ENCODE peak calls at places on chromosome 15, in nine cellular contexts. One of them, this sample, is unnamed.

GRCh38 chr15:47732243-47732642 is 14.9 kb downstream of the SEMA6D start:
- DNase-seq in T-helper 2 cell: no peak
- DNase-seq in Kasumi-1: no peak
- DNase-seq in T follicular helper cell: no peak
- DNase-seq in psoas muscle: no peak
- DNase-seq in GM10248: no peak
- DNase-seq in endothelial cell: no peak
- DNase-seq in NCI-H345: no peak
- DNase-seq in GM20000: no peak
- DNase-seq in this sample: no peak

GRCh38 chr15:78000089-78000926 is 77.2 kb downstream of the TBC1D2B start:
- DNase-seq in T-helper 2 cell: peak
- DNase-seq in Kasumi-1: peak
- DNase-seq in T follicular helper cell: peak
- DNase-seq in psoas muscle: peak
- DNase-seq in GM10248: peak
- DNase-seq in endothelial cell: peak
- DNase-seq in NCI-H345: peak
- DNase-seq in GM20000: peak
- DNase-seq in this sample: peak

GRCh38 chr15:79849789-79850188 is 47.0 kb downstream of the MTHFS start:
- DNase-seq in T-helper 2 cell: no peak
- DNase-seq in Kasumi-1: peak
- DNase-seq in T follicular helper cell: no peak
- DNase-seq in psoas muscle: no peak
- DNase-seq in GM10248: no peak
- DNase-seq in endothelial cell: peak
- DNase-seq in NCI-H345: no peak
- DNase-seq in GM20000: peak
- DNase-seq in this sample: no peak

GRCh38 chr15:100601158-100601557 is 826 bp downstream of the LINS1 start:
- DNase-seq in T-helper 2 cell: peak
- DNase-seq in Kasumi-1: peak
- DNase-seq in T follicular helper cell: peak
- DNase-seq in psoas muscle: no peak
- DNase-seq in GM10248: no peak
- DNase-seq in endothelial cell: peak
- DNase-seq in NCI-H345: no peak
- DNase-seq in GM20000: no peak
- DNase-seq in this sample: no peak

GRCh38 chr15:101242160-101242998 is 9.5 kb downstream of the CHSY1 start:
- DNase-seq in T-helper 2 cell: peak
- DNase-seq in Kasumi-1: peak
- DNase-seq in T follicular helper cell: peak
- DNase-seq in psoas muscle: no peak
- DNase-seq in GM10248: peak
- DNase-seq in endothelial cell: no peak
- DNase-seq in NCI-H345: no peak
- DNase-seq in GM20000: peak
- DNase-seq in this sample: no peak

GRCh38 chr15:41935566-41936020 is 36.8 kb downstream of the EHD4 start:
- DNase-seq in T-helper 2 cell: peak
- DNase-seq in Kasumi-1: no peak
- DNase-seq in T follicular helper cell: no peak
- DNase-seq in psoas muscle: no peak
- DNase-seq in GM10248: no peak
- DNase-seq in endothelial cell: no peak
- DNase-seq in NCI-H345: no peak
- DNase-seq in GM20000: peak
- DNase-seq in this sample: no peak

GRCh38 chr15:57298204-57298603 is 78.1 kb upstream of the CGNL1 start:
- DNase-seq in T-helper 2 cell: no peak
- DNase-seq in Kasumi-1: no peak
- DNase-seq in T follicular helper cell: no peak
- DNase-seq in psoas muscle: no peak
- DNase-seq in GM10248: no peak
- DNase-seq in endothelial cell: no peak
- DNase-seq in NCI-H345: no peak
- DNase-seq in GM20000: no peak
- DNase-seq in this sample: no peak

GRCh38 chr15:67505675-67506572 is 15.0 kb upstream of the C15orf61 start:
- DNase-seq in T-helper 2 cell: no peak
- DNase-seq in Kasumi-1: peak
- DNase-seq in T follicular helper cell: no peak
- DNase-seq in psoas muscle: no peak
- DNase-seq in GM10248: peak
- DNase-seq in endothelial cell: no peak
- DNase-seq in NCI-H345: no peak
- DNase-seq in GM20000: peak
- DNase-seq in this sample: no peak

GRCh38 chr15:25536801-25537310 is 98.0 kb upstream of the UBE3A start:
- DNase-seq in T-helper 2 cell: no peak
- DNase-seq in Kasumi-1: no peak
- DNase-seq in T follicular helper cell: no peak
- DNase-seq in psoas muscle: no peak
- DNase-seq in GM10248: no peak
- DNase-seq in endothelial cell: no peak
- DNase-seq in NCI-H345: no peak
- DNase-seq in GM20000: no peak
- DNase-seq in this sample: no peak

GRCh38 chr15:35319354-35319753 is 226.6 kb downstream of the DPH6 start:
- DNase-seq in T-helper 2 cell: no peak
- DNase-seq in Kasumi-1: no peak
- DNase-seq in T follicular helper cell: no peak
- DNase-seq in psoas muscle: no peak
- DNase-seq in GM10248: no peak
- DNase-seq in endothelial cell: no peak
- DNase-seq in NCI-H345: no peak
- DNase-seq in GM20000: no peak
- DNase-seq in this sample: no peak

GRCh38 chr15:29914441-29915053 is 92.3 kb upstream of the TJP1 start:
- DNase-seq in T-helper 2 cell: no peak
- DNase-seq in Kasumi-1: no peak
- DNase-seq in T follicular helper cell: no peak
- DNase-seq in psoas muscle: no peak
- DNase-seq in GM10248: no peak
- DNase-seq in endothelial cell: no peak
- DNase-seq in NCI-H345: no peak
- DNase-seq in GM20000: no peak
- DNase-seq in this sample: no peak

GRCh38 chr15:57026016-57026602 is 107.7 kb downstream of the TCF12 start:
- DNase-seq in T-helper 2 cell: no peak
- DNase-seq in Kasumi-1: no peak
- DNase-seq in T follicular helper cell: no peak
- DNase-seq in psoas muscle: no peak
- DNase-seq in GM10248: no peak
- DNase-seq in endothelial cell: no peak
- DNase-seq in NCI-H345: peak
- DNase-seq in GM20000: no peak
- DNase-seq in this sample: no peak

GRCh38 chr15:74421302-74422245 is 12.2 kb downstream of the SEMA7A start:
- DNase-seq in T-helper 2 cell: no peak
- DNase-seq in Kasumi-1: no peak
- DNase-seq in T follicular helper cell: no peak
- DNase-seq in psoas muscle: no peak
- DNase-seq in GM10248: no peak
- DNase-seq in endothelial cell: no peak
- DNase-seq in NCI-H345: no peak
- DNase-seq in GM20000: no peak
- DNase-seq in this sample: no peak

GRCh38 chr15:69780374-69780773 is 317.3 kb downstream of the TLE3 start:
- DNase-seq in T-helper 2 cell: no peak
- DNase-seq in Kasumi-1: no peak
- DNase-seq in T follicular helper cell: no peak
- DNase-seq in psoas muscle: no peak
- DNase-seq in GM10248: no peak
- DNase-seq in endothelial cell: no peak
- DNase-seq in NCI-H345: no peak
- DNase-seq in GM20000: no peak
- DNase-seq in this sample: no peak

GRCh38 chr15:49122541-49123062 is 32.8 kb downstream of the COPS2 start:
- DNase-seq in T-helper 2 cell: no peak
- DNase-seq in Kasumi-1: no peak
- DNase-seq in T follicular helper cell: no peak
- DNase-seq in psoas muscle: no peak
- DNase-seq in GM10248: no peak
- DNase-seq in endothelial cell: no peak
- DNase-seq in NCI-H345: no peak
- DNase-seq in GM20000: no peak
- DNase-seq in this sample: no peak

GRCh38 chr15:35813573-35813972 is 267.6 kb upstream of the DPH6 start:
- DNase-seq in T-helper 2 cell: no peak
- DNase-seq in Kasumi-1: no peak
- DNase-seq in T follicular helper cell: no peak
- DNase-seq in psoas muscle: no peak
- DNase-seq in GM10248: no peak
- DNase-seq in endothelial cell: no peak
- DNase-seq in NCI-H345: no peak
- DNase-seq in GM20000: no peak
- DNase-seq in this sample: no peak

GRCh38 chr15:71106802-71107500 is 8.3 kb upstream of the THSD4 start:
- DNase-seq in T-helper 2 cell: no peak
- DNase-seq in Kasumi-1: no peak
- DNase-seq in T follicular helper cell: no peak
- DNase-seq in psoas muscle: no peak
- DNase-seq in GM10248: no peak
- DNase-seq in endothelial cell: no peak
- DNase-seq in NCI-H345: no peak
- DNase-seq in GM20000: no peak
- DNase-seq in this sample: no peak

GRCh38 chr15:25787855-25788521 is 75.1 kb downstream of the ATP10A start:
- DNase-seq in T-helper 2 cell: no peak
- DNase-seq in Kasumi-1: no peak
- DNase-seq in T follicular helper cell: no peak
- DNase-seq in psoas muscle: no peak
- DNase-seq in GM10248: no peak
- DNase-seq in endothelial cell: no peak
- DNase-seq in NCI-H345: no peak
- DNase-seq in GM20000: no peak
- DNase-seq in this sample: no peak

GRCh38 chr15:52800852-52801747 is 11.0 kb upstream of the ONECUT1 start:
- DNase-seq in T-helper 2 cell: no peak
- DNase-seq in Kasumi-1: no peak
- DNase-seq in T follicular helper cell: no peak
- DNase-seq in psoas muscle: no peak
- DNase-seq in GM10248: no peak
- DNase-seq in endothelial cell: no peak
- DNase-seq in NCI-H345: no peak
- DNase-seq in GM20000: no peak
- DNase-seq in this sample: no peak

GRCh38 chr15:82572311-82572710 is 32.1 kb upstream of the RPS17 start:
- DNase-seq in T-helper 2 cell: no peak
- DNase-seq in Kasumi-1: no peak
- DNase-seq in T follicular helper cell: no peak
- DNase-seq in psoas muscle: no peak
- DNase-seq in GM10248: no peak
- DNase-seq in endothelial cell: no peak
- DNase-seq in NCI-H345: peak
- DNase-seq in GM20000: no peak
- DNase-seq in this sample: no peak